ENCODE peak calls at places on chromosomes 12 and 14, in four cellular contexts. One of them, this sample, is unnamed.

GRCh38 chr14:32004300-32004699 is 72.8 kb upstream of the ARHGAP5 start:
- DNase-seq in breast epithelium: no peak
- DNase-seq in A673: no peak
- DNase-seq in substantia nigra: no peak
- DNase-seq in this sample: no peak

GRCh38 chr14:63510538-63510937 is 32.6 kb downstream of the PPP2R5E start:
- DNase-seq in substantia nigra: no peak
- DNase-seq in A673: no peak
- DNase-seq in breast epithelium: no peak
- DNase-seq in this sample: no peak

GRCh38 chr12:40203060-40203430 is 21.8 kb upstream of the LRRK2 start:
- DNase-seq in substantia nigra: no peak
- DNase-seq in breast epithelium: no peak
- DNase-seq in A673: no peak
- DNase-seq in this sample: no peak

GRCh38 chr14:101017806-101018560 is 114.5 kb upstream of the RTL1 start:
- DNase-seq in A673: no peak
- DNase-seq in breast epithelium: peak
- DNase-seq in substantia nigra: no peak
- DNase-seq in this sample: no peak

GRCh38 chr12:16955083-16955657 is 349.2 kb upstream of the LMO3 start:
- DNase-seq in A673: peak
- DNase-seq in substantia nigra: no peak
- DNase-seq in breast epithelium: no peak
- DNase-seq in this sample: no peak

GRCh38 chr12:52256165-52256935 is 18.1 kb upstream of the KRT86 start:
- DNase-seq in substantia nigra: no peak
- DNase-seq in breast epithelium: no peak
- DNase-seq in A673: no peak
- DNase-seq in this sample: peak

GRCh38 chr12:48004039-48004940 is at the start of gene COL2A1:
- DNase-seq in breast epithelium: no peak
- DNase-seq in substantia nigra: no peak
- DNase-seq in A673: peak
- DNase-seq in this sample: peak

GRCh38 chr14:79091381-79091963 is 921.3 kb downstream of the NRXN3 start:
- DNase-seq in breast epithelium: no peak
- DNase-seq in A673: no peak
- DNase-seq in substantia nigra: no peak
- DNase-seq in this sample: no peak

GRCh38 chr14:52129733-52130132 is 60.9 kb upstream of the NID2 start:
- DNase-seq in A673: no peak
- DNase-seq in substantia nigra: no peak
- DNase-seq in breast epithelium: no peak
- DNase-seq in this sample: no peak

GRCh38 chr14:49702725-49703124 is 9.8 kb downstream of the KLHDC1 start:
- DNase-seq in substantia nigra: no peak
- DNase-seq in breast epithelium: no peak
- DNase-seq in A673: no peak
- DNase-seq in this sample: no peak

This sample was measured in lower leg skin.